ENCODE peak calls at places on chromosome 16, in five cellular contexts. One of them, this sample, is unnamed.

GRCh38 chr16:22685162-22685830 is 128.7 kb upstream of the HS3ST2 start:
- DNase-seq in PC-3: no peak
- DNase-seq in fibroblast of pulmonary artery: no peak
- DNase-seq in fibroblast of lung: no peak
- DNase-seq in tibial artery: peak
- DNase-seq in this sample: no peak

GRCh38 chr16:23944381-23944780 is 108.6 kb downstream of the PRKCB start:
- DNase-seq in fibroblast of lung: no peak
- DNase-seq in PC-3: no peak
- DNase-seq in fibroblast of pulmonary artery: no peak
- DNase-seq in tibial artery: no peak
- DNase-seq in this sample: no peak

GRCh38 chr16:60788631-60789030 is 1247.6 kb downstream of the CDH8 start:
- DNase-seq in tibial artery: no peak
- DNase-seq in fibroblast of lung: peak
- DNase-seq in PC-3: no peak
- DNase-seq in fibroblast of pulmonary artery: no peak
- DNase-seq in this sample: no peak

GRCh38 chr16:52435573-52435972 is 111.4 kb downstream of the TOX3 start:
- DNase-seq in tibial artery: no peak
- DNase-seq in PC-3: no peak
- DNase-seq in fibroblast of lung: no peak
- DNase-seq in fibroblast of pulmonary artery: no peak
- DNase-seq in this sample: no peak

GRCh38 chr16:11130978-11131665 is 124.9 kb downstream of the SOCS1 start:
- DNase-seq in fibroblast of pulmonary artery: no peak
- DNase-seq in tibial artery: peak
- DNase-seq in fibroblast of lung: no peak
- DNase-seq in PC-3: no peak
- DNase-seq in this sample: no peak

GRCh38 chr16:90008708-90009145 is 10.5 kb downstream of the DBNDD1 start:
- DNase-seq in fibroblast of lung: peak
- DNase-seq in tibial artery: no peak
- DNase-seq in fibroblast of pulmonary artery: no peak
- DNase-seq in PC-3: no peak
- DNase-seq in this sample: no peak

GRCh38 chr16:11066231-11066870 is 122.0 kb downstream of the CLEC16A start:
- DNase-seq in PC-3: no peak
- DNase-seq in fibroblast of lung: no peak
- DNase-seq in tibial artery: peak
- DNase-seq in fibroblast of pulmonary artery: no peak
- DNase-seq in this sample: no peak

GRCh38 chr16:24098896-24099295 is 157.2 kb upstream of the CACNG3 start:
- DNase-seq in PC-3: no peak
- DNase-seq in tibial artery: no peak
- DNase-seq in fibroblast of lung: no peak
- DNase-seq in fibroblast of pulmonary artery: no peak
- DNase-seq in this sample: no peak

GRCh38 chr16:49013727-49014080 is 267.9 kb downstream of the CBLN1 start:
- DNase-seq in fibroblast of pulmonary artery: no peak
- DNase-seq in tibial artery: no peak
- DNase-seq in fibroblast of lung: no peak
- DNase-seq in PC-3: no peak
- DNase-seq in this sample: no peak

GRCh38 chr16:75043175-75043937 is 44.5 kb downstream of the ZNRF1 start:
- DNase-seq in fibroblast of pulmonary artery: no peak
- DNase-seq in fibroblast of lung: peak
- DNase-seq in PC-3: no peak
- DNase-seq in tibial artery: no peak
- DNase-seq in this sample: no peak

GRCh38 chr16:73308776-73309175 is 260.8 kb upstream of the ZFHX3 start:
- DNase-seq in tibial artery: no peak
- DNase-seq in PC-3: no peak
- DNase-seq in fibroblast of lung: no peak
- DNase-seq in fibroblast of pulmonary artery: no peak
- DNase-seq in this sample: no peak

GRCh38 chr16:87931504-87931903 is 4.8 kb downstream of the CA5A start:
- DNase-seq in PC-3: no peak
- DNase-seq in fibroblast of lung: peak
- DNase-seq in tibial artery: no peak
- DNase-seq in fibroblast of pulmonary artery: peak
- DNase-seq in this sample: no peak

GRCh38 chr16:27313422-27314160 is at the start of gene IL4R:
- DNase-seq in fibroblast of lung: peak
- DNase-seq in tibial artery: peak
- DNase-seq in PC-3: peak
- DNase-seq in fibroblast of pulmonary artery: peak
- DNase-seq in this sample: peak

GRCh38 chr16:30668393-30668792 is 10.2 kb downstream of the FBRS start:
- DNase-seq in fibroblast of lung: no peak
- DNase-seq in PC-3: no peak
- DNase-seq in tibial artery: no peak
- DNase-seq in fibroblast of pulmonary artery: no peak
- DNase-seq in this sample: no peak

GRCh38 chr16:67967183-67967955 is 1.1 kb downstream of the SLC12A4 start:
- DNase-seq in tibial artery: no peak
- DNase-seq in PC-3: peak
- DNase-seq in fibroblast of lung: no peak
- DNase-seq in fibroblast of pulmonary artery: no peak
- DNase-seq in this sample: no peak

GRCh38 chr16:11528053-11528452 is 58.7 kb downstream of the LITAF start:
- DNase-seq in tibial artery: no peak
- DNase-seq in fibroblast of pulmonary artery: no peak
- DNase-seq in fibroblast of lung: no peak
- DNase-seq in PC-3: no peak
- DNase-seq in this sample: no peak

GRCh38 chr16:66344533-66345145 is 21.9 kb upstream of the CDH5 start:
- DNase-seq in fibroblast of pulmonary artery: peak
- DNase-seq in tibial artery: no peak
- DNase-seq in PC-3: peak
- DNase-seq in fibroblast of lung: peak
- DNase-seq in this sample: no peak

GRCh38 chr16:77834600-77834963 is 46.2 kb downstream of the VAT1L start:
- DNase-seq in tibial artery: no peak
- DNase-seq in fibroblast of pulmonary artery: peak
- DNase-seq in fibroblast of lung: peak
- DNase-seq in PC-3: no peak
- DNase-seq in this sample: no peak

GRCh38 chr16:24975428-24975889 is 39.7 kb downstream of the ARHGAP17 start:
- DNase-seq in tibial artery: no peak
- DNase-seq in fibroblast of lung: no peak
- DNase-seq in PC-3: no peak
- DNase-seq in fibroblast of pulmonary artery: peak
- DNase-seq in this sample: no peak

GRCh38 chr16:31696968-31697743 is 169.5 kb downstream of the AHSP start:
- DNase-seq in PC-3: peak
- DNase-seq in tibial artery: no peak
- DNase-seq in fibroblast of pulmonary artery: peak
- DNase-seq in fibroblast of lung: peak
- DNase-seq in this sample: no peak

GRCh38 chr16:71360378-71360777 is 1.9 kb downstream of the CALB2 start:
- DNase-seq in tibial artery: no peak
- DNase-seq in fibroblast of lung: peak
- DNase-seq in fibroblast of pulmonary artery: peak
- DNase-seq in PC-3: peak
- DNase-seq in this sample: peak

GRCh38 chr16:67966549-67967182 is 1.8 kb downstream of the SLC12A4 start:
- DNase-seq in fibroblast of lung: peak
- DNase-seq in fibroblast of pulmonary artery: peak
- DNase-seq in PC-3: no peak
- DNase-seq in tibial artery: peak
- DNase-seq in this sample: peak

GRCh38 chr16:28549301-28549899 is 4.3 kb upstream of the SGF29 start:
- DNase-seq in tibial artery: no peak
- DNase-seq in PC-3: peak
- DNase-seq in fibroblast of pulmonary artery: peak
- DNase-seq in fibroblast of lung: peak
- DNase-seq in this sample: no peak

GRCh38 chr16:89700649-89701424 is 668 bp downstream of the SPATA2L start:
- DNase-seq in fibroblast of pulmonary artery: peak
- DNase-seq in tibial artery: no peak
- DNase-seq in PC-3: peak
- DNase-seq in fibroblast of lung: peak
- DNase-seq in this sample: no peak

GRCh38 chr16:2981177-2981898 is 1.1 kb upstream of the PKMYT1 start:
- DNase-seq in fibroblast of pulmonary artery: peak
- DNase-seq in PC-3: no peak
- DNase-seq in tibial artery: no peak
- DNase-seq in fibroblast of lung: no peak
- DNase-seq in this sample: no peak

GRCh38 chr16:2983706-2984136 is 3.5 kb upstream of the PKMYT1 start:
- DNase-seq in fibroblast of lung: peak
- DNase-seq in fibroblast of pulmonary artery: peak
- DNase-seq in tibial artery: peak
- DNase-seq in PC-3: peak
- DNase-seq in this sample: no peak

GRCh38 chr16:2980227-2981176 is at the start of gene PKMYT1:
- DNase-seq in tibial artery: peak
- DNase-seq in fibroblast of pulmonary artery: peak
- DNase-seq in fibroblast of lung: peak
- DNase-seq in PC-3: peak
- DNase-seq in this sample: peak

GRCh38 chr16:2982402-2982801 is 2.2 kb upstream of the PKMYT1 start:
- DNase-seq in fibroblast of lung: no peak
- DNase-seq in tibial artery: no peak
- DNase-seq in PC-3: no peak
- DNase-seq in fibroblast of pulmonary artery: no peak
- DNase-seq in this sample: no peak

DNA sequence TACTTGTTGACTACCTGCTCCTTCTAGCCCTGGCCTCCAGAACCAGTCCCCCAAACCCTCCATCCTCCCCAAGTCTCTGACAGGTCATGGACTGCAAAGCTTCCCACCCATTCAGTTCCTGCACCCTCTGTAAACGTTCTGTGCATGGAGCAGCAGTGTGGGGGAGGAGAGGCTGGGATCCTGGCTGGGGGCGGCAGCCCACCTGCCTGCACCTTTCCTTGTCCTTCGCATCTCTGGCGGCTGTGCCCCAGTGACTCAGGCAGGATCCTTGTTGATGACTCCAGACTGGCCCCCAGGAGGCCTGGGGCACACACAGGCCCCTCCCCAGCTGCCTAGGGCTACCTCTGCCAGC is 1.6 kb upstream of the PKMYT1 start:
- DNase-seq in tibial artery: no peak
- DNase-seq in PC-3: no peak
- DNase-seq in fibroblast of lung: no peak
- DNase-seq in fibroblast of pulmonary artery: no peak
- DNase-seq in this sample: no peak
- H3K4me3 ChIP-seq in tibial artery: no peak
- H3K4me3 ChIP-seq in PC-3: no peak
- H3K4me3 ChIP-seq in fibroblast of lung: no peak
- H3K4me3 ChIP-seq in fibroblast of pulmonary artery: no peak
- H3K4me3 ChIP-seq in this sample: no peak

GRCh38 chr16:349211-349610 is 3.3 kb downstream of the AXIN1 start:
- DNase-seq in fibroblast of lung: no peak
- DNase-seq in PC-3: no peak
- DNase-seq in fibroblast of pulmonary artery: no peak
- DNase-seq in tibial artery: no peak
- DNase-seq in this sample: no peak
- TF ChIP-seq CTCF in fibroblast of lung: no peak
- TF ChIP-seq CTCF in PC-3: no peak
- TF ChIP-seq CTCF in fibroblast of pulmonary artery: no peak
- TF ChIP-seq CTCF in tibial artery: no peak
- TF ChIP-seq CTCF in this sample: no peak

GRCh38 chr16:84368327-84368996 is at the start of gene ATP2C2:
- DNase-seq in tibial artery: no peak
- DNase-seq in fibroblast of pulmonary artery: no peak
- DNase-seq in PC-3: peak
- DNase-seq in fibroblast of lung: no peak
- DNase-seq in this sample: no peak

GRCh38 chr16:84369105-84369504 is 767 bp downstream of the ATP2C2 start:
- DNase-seq in fibroblast of lung: no peak
- DNase-seq in tibial artery: no peak
- DNase-seq in PC-3: no peak
- DNase-seq in fibroblast of pulmonary artery: no peak
- DNase-seq in this sample: no peak

GRCh38 chr16:84367297-84367680 is 1.0 kb upstream of the ATP2C2 start:
- DNase-seq in fibroblast of pulmonary artery: no peak
- DNase-seq in fibroblast of lung: no peak
- DNase-seq in tibial artery: no peak
- DNase-seq in PC-3: no peak
- DNase-seq in this sample: no peak

GRCh38 chr16:84366208-84366607 is 2.1 kb upstream of the ATP2C2 start:
- DNase-seq in fibroblast of lung: no peak
- DNase-seq in tibial artery: no peak
- DNase-seq in PC-3: no peak
- DNase-seq in fibroblast of pulmonary artery: no peak
- DNase-seq in this sample: no peak

DNA sequence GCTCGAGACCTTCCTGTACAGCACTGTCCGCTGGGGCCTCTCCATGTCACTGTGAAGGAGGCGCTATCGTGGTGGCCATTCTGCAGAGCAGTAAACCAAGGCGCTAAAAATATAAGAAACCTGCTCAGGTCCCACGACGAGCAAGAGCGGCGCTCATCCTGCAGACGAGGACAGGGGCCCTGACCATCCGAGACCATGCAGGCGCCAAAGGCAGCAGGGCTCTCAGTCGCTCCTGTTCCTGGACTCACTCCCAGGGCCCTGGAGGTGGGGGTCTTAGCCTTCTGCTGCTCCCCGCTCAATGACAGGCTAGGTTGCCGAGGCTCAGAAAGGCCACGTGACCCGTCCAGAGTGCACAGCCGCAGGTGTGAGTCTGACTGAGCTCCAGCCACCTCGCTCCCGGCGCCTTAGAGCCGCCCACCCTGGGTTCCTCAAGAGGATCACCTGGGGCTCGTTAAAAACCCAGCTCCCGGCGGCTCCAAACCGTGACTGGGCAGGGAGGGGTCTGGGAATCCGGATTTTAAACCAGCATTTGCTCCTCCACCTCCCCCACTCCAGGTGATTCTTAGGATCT is 503 bp upstream of the ATP2C2 start:
- DNase-seq in fibroblast of pulmonary artery: no peak
- DNase-seq in fibroblast of lung: no peak
- DNase-seq in tibial artery: no peak
- DNase-seq in PC-3: no peak
- DNase-seq in this sample: no peak
- H3K4me3 ChIP-seq in fibroblast of pulmonary artery: no peak
- H3K4me3 ChIP-seq in fibroblast of lung: no peak
- H3K4me3 ChIP-seq in tibial artery: no peak
- H3K4me3 ChIP-seq in PC-3: peak
- H3K4me3 ChIP-seq in this sample: no peak

DNA sequence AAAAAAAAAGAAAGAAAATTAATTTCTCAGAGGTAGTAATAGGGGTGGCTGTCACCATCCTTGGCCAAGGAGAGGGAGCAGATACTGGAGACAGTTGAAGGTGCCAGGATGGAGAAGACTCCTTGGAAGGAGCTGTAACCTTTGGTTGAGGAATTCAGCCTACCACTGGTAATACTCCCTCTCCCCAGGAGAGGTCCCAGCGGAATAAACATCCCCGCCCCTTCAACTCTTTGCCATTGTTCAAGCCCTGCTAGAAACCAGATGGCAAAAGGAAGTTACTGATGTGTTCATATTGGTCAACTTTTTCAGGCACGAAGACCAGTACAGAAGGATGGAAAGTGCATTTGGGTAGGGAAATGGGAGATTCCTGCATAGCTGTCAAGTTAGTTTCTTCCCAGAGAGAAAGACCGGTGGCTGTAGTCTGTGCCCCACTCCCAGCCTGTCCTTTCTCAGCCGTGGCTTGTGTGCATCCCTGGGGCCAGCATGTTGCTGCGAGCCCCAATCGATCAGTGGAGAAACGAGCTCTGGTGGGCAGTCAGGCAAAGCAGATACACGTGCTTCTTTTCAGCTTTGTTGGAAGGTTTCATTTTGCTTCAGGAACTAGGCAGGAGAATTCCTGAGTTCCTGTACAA is 612.1 kb downstream of the MAF start:
- DNase-seq in fibroblast of pulmonary artery: no peak
- DNase-seq in PC-3: no peak
- DNase-seq in fibroblast of lung: no peak
- DNase-seq in tibial artery: no peak
- DNase-seq in this sample: no peak
- TF ChIP-seq CTCF in fibroblast of pulmonary artery: no peak
- TF ChIP-seq CTCF in PC-3: no peak
- TF ChIP-seq CTCF in fibroblast of lung: no peak
- TF ChIP-seq CTCF in tibial artery: no peak
- TF ChIP-seq CTCF in this sample: no peak

This sample was measured in HFF-Myc.